ENCODE peak calls at places on chromosomes 3 and 15, in seven cellular contexts. One of them, this sample, is unnamed.
A peak's percentile ranks its signal among the peaks of the same experiment; 100 is the strongest.

GRCh38 chr15:75059607-75060006 is 36.2 kb downstream of the PPCDC start:
- DNase-seq in left ventricle myocardium inferior: no peak
- DNase-seq in heart right ventricle: peak; percentile 1
- DNase-seq in suprapubic skin: no peak
- DNase-seq in prostate gland: no peak
- DNase-seq in GM23248: no peak
- DNase-seq in fibroblast of lung: no peak
- DNase-seq in this sample: no peak

GRCh38 chr3:69665026-69665739 is 74.1 kb upstream of the MITF start:
- DNase-seq in suprapubic skin: no peak
- DNase-seq in prostate gland: no peak
- DNase-seq in fibroblast of lung: no peak
- DNase-seq in heart right ventricle: peak; percentile 61
- DNase-seq in left ventricle myocardium inferior: no peak
- DNase-seq in GM23248: peak; percentile 49
- DNase-seq in this sample: no peak

GRCh38 chr3:122776675-122777074 is 17.0 kb downstream of the HSPBAP1 start:
- DNase-seq in left ventricle myocardium inferior: no peak
- DNase-seq in GM23248: no peak
- DNase-seq in prostate gland: no peak
- DNase-seq in fibroblast of lung: no peak
- DNase-seq in heart right ventricle: no peak
- DNase-seq in suprapubic skin: no peak
- DNase-seq in this sample: no peak

GRCh38 chr3:45479627-45480026 is 91.3 kb downstream of the LARS2 start:
- DNase-seq in left ventricle myocardium inferior: no peak
- DNase-seq in fibroblast of lung: peak; percentile 33
- DNase-seq in prostate gland: no peak
- DNase-seq in heart right ventricle: no peak
- DNase-seq in GM23248: peak; percentile 84
- DNase-seq in suprapubic skin: no peak
- DNase-seq in this sample: no peak

GRCh38 chr15:88487176-88487795 is 19.8 kb downstream of the MRPS11 start:
- DNase-seq in heart right ventricle: no peak
- DNase-seq in fibroblast of lung: no peak
- DNase-seq in left ventricle myocardium inferior: no peak
- DNase-seq in prostate gland: no peak
- DNase-seq in suprapubic skin: no peak
- DNase-seq in GM23248: peak; percentile 45
- DNase-seq in this sample: no peak

GRCh38 chr3:54361884-54362283 is 239.5 kb downstream of the CACNA2D3 start:
- DNase-seq in suprapubic skin: no peak
- DNase-seq in left ventricle myocardium inferior: no peak
- DNase-seq in GM23248: no peak
- DNase-seq in fibroblast of lung: no peak
- DNase-seq in heart right ventricle: no peak
- DNase-seq in prostate gland: no peak
- DNase-seq in this sample: no peak

GRCh38 chr3:46715507-46716175 is 2.0 kb downstream of the PRSS50 start:
- DNase-seq in prostate gland: no peak
- DNase-seq in left ventricle myocardium inferior: no peak
- DNase-seq in heart right ventricle: peak; percentile 1
- DNase-seq in fibroblast of lung: no peak
- DNase-seq in suprapubic skin: no peak
- DNase-seq in GM23248: no peak
- DNase-seq in this sample: no peak

GRCh38 chr3:107578523-107578922 is 55.8 kb downstream of the BBX start:
- DNase-seq in fibroblast of lung: no peak
- DNase-seq in GM23248: peak; percentile 8
- DNase-seq in prostate gland: no peak
- DNase-seq in suprapubic skin: no peak
- DNase-seq in left ventricle myocardium inferior: no peak
- DNase-seq in heart right ventricle: no peak
- DNase-seq in this sample: no peak

GRCh38 chr15:60376677-60377095 is 21.1 kb downstream of the ANXA2 start:
- DNase-seq in left ventricle myocardium inferior: no peak
- DNase-seq in heart right ventricle: no peak
- DNase-seq in suprapubic skin: no peak
- DNase-seq in fibroblast of lung: no peak
- DNase-seq in prostate gland: no peak
- DNase-seq in GM23248: peak; percentile 73
- DNase-seq in this sample: no peak

GRCh38 chr15:88218557-88219214 is 37.9 kb downstream of the NTRK3 start:
- DNase-seq in suprapubic skin: no peak
- DNase-seq in left ventricle myocardium inferior: no peak
- DNase-seq in GM23248: no peak
- DNase-seq in heart right ventricle: no peak
- DNase-seq in prostate gland: no peak
- DNase-seq in fibroblast of lung: no peak
- DNase-seq in this sample: no peak

GRCh38 chr15:72994778-72995177 is 57.5 kb upstream of the NEO1 start:
- DNase-seq in prostate gland: no peak
- DNase-seq in left ventricle myocardium inferior: peak; percentile 24
- DNase-seq in heart right ventricle: no peak
- DNase-seq in fibroblast of lung: no peak
- DNase-seq in GM23248: peak; percentile 38
- DNase-seq in suprapubic skin: no peak
- DNase-seq in this sample: no peak

GRCh38 chr15:61794276-61794675 is 266.0 kb downstream of the VPS13C start:
- DNase-seq in fibroblast of lung: peak; percentile 67
- DNase-seq in suprapubic skin: no peak
- DNase-seq in left ventricle myocardium inferior: no peak
- DNase-seq in heart right ventricle: no peak
- DNase-seq in GM23248: peak; percentile 5
- DNase-seq in prostate gland: no peak
- DNase-seq in this sample: no peak

GRCh38 chr3:168654700-168655099 is 559.0 kb upstream of the GOLIM4 start:
- DNase-seq in GM23248: no peak
- DNase-seq in heart right ventricle: no peak
- DNase-seq in prostate gland: no peak
- DNase-seq in suprapubic skin: no peak
- DNase-seq in fibroblast of lung: no peak
- DNase-seq in left ventricle myocardium inferior: no peak
- DNase-seq in this sample: no peak

GRCh38 chr3:124529826-124530571 is 200.3 kb upstream of the UMPS start:
- DNase-seq in fibroblast of lung: no peak
- DNase-seq in left ventricle myocardium inferior: no peak
- DNase-seq in prostate gland: no peak
- DNase-seq in heart right ventricle: no peak
- DNase-seq in GM23248: peak; percentile 34
- DNase-seq in suprapubic skin: no peak
- DNase-seq in this sample: no peak

GRCh38 chr3:141407043-141407442 is 38.7 kb downstream of the ZBTB38 start:
- DNase-seq in GM23248: peak; percentile 99
- DNase-seq in left ventricle myocardium inferior: no peak
- DNase-seq in heart right ventricle: peak; percentile 69
- DNase-seq in suprapubic skin: peak; percentile 75
- DNase-seq in prostate gland: peak; percentile 59
- DNase-seq in fibroblast of lung: peak; percentile 100
- DNase-seq in this sample: no peak

GRCh38 chr3:139389552-139390368 is at the start of gene COPB2:
- DNase-seq in heart right ventricle: peak; percentile 100
- DNase-seq in prostate gland: peak; percentile 99
- DNase-seq in fibroblast of lung: peak; percentile 100
- DNase-seq in left ventricle myocardium inferior: peak; percentile 100
- DNase-seq in suprapubic skin: peak; percentile 100
- DNase-seq in GM23248: peak; percentile 100
- DNase-seq in this sample: peak; percentile 89

GRCh38 chr3:127809611-127810010 is 12.7 kb downstream of the MGLL start:
- DNase-seq in suprapubic skin: no peak
- DNase-seq in prostate gland: no peak
- DNase-seq in heart right ventricle: no peak
- DNase-seq in GM23248: no peak
- DNase-seq in left ventricle myocardium inferior: no peak
- DNase-seq in fibroblast of lung: no peak
- DNase-seq in this sample: no peak

GRCh38 chr15:31365655-31366127 is 39.1 kb downstream of the KLF13 start:
- DNase-seq in prostate gland: peak; percentile 94
- DNase-seq in heart right ventricle: peak; percentile 91
- DNase-seq in left ventricle myocardium inferior: peak; percentile 97
- DNase-seq in GM23248: peak; percentile 96
- DNase-seq in fibroblast of lung: peak; percentile 93
- DNase-seq in suprapubic skin: peak; percentile 97
- DNase-seq in this sample: peak; percentile 87

GRCh38 chr3:62567097-62568021 is 194.0 kb upstream of the FEZF2 start:
- DNase-seq in left ventricle myocardium inferior: no peak
- DNase-seq in suprapubic skin: no peak
- DNase-seq in GM23248: peak; percentile 90
- DNase-seq in fibroblast of lung: peak; percentile 93
- DNase-seq in prostate gland: no peak
- DNase-seq in heart right ventricle: peak; percentile 8
- DNase-seq in this sample: peak; percentile 50

GRCh38 chr3:152350139-152350538 is 81.4 kb downstream of the MBNL1 start:
- DNase-seq in heart right ventricle: no peak
- DNase-seq in left ventricle myocardium inferior: no peak
- DNase-seq in fibroblast of lung: no peak
- DNase-seq in GM23248: peak; percentile 30
- DNase-seq in suprapubic skin: no peak
- DNase-seq in prostate gland: no peak
- DNase-seq in this sample: no peak
- H3K27ac ChIP-seq in heart right ventricle: peak overlapping the region; percentile 25
- H3K27ac ChIP-seq in left ventricle myocardium inferior: no peak overlapping the region
- H3K27ac ChIP-seq in fibroblast of lung: no peak overlapping the region
- H3K27ac ChIP-seq in GM23248: peak overlapping the region; percentile 41
- H3K27ac ChIP-seq in suprapubic skin: no peak overlapping the region
- H3K27ac ChIP-seq in prostate gland: no peak overlapping the region
- H3K27ac ChIP-seq in this sample: peak overlapping the region; percentile 34

DNA sequence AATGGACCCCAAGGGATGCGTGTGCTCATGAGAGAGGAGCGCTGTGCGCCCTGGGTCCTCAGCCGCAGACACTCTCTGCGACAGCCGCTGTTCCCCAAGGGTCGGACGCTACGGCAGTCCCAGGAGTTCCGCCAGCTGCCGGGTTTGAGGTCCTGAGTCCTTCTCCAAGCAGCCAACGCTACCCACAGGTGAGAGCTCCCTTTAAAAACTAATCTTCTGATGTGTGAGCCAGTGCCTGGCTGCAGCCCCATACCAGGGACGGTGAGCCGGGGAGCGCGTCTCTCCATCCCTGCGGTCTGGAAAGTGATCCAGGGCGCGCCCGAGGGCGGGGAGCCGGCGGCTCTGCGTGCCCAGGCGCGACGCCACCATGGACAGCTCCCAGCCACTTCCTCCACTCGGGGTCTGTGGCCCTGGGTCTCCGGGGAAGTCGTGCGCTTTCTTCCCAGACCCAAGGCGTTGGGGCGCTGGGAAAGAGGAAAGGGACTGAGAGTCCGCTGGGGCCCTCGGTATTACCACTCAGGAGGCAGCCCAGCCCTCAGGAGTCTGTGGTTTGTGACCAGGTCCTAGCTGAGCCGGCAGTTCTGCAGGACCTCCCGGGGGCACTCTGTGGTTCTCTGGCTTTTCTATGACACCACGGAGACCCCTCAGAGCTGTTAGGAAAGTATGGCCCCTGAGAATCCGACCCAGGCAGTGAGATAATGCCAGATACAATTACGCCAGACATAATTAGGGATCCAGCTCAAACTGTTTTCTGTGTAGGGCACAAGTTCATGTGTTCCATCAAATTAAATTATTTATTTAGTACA is 1.4 kb downstream of the CEMIP start:
- DNase-seq in fibroblast of lung: peak; percentile 53
- DNase-seq in heart right ventricle: peak; percentile 56
- DNase-seq in suprapubic skin: peak; percentile 57
- DNase-seq in GM23248: peak; percentile 85
- DNase-seq in left ventricle myocardium inferior: peak; percentile 53
- DNase-seq in prostate gland: peak; percentile 48
- DNase-seq in this sample: no peak
- H3K4me1 ChIP-seq in fibroblast of lung: peaks cover 13% of the 10 kb centered on the region
- H3K4me1 ChIP-seq in heart right ventricle: peaks cover 20% of the 10 kb centered on the region
- H3K4me1 ChIP-seq in suprapubic skin: peaks cover 47% of the 10 kb centered on the region
- H3K4me1 ChIP-seq in GM23248: peaks cover 33% of the 10 kb centered on the region
- H3K4me1 ChIP-seq in left ventricle myocardium inferior: peaks cover 44% of the 10 kb centered on the region
- H3K4me1 ChIP-seq in prostate gland: peaks cover 6% of the 10 kb centered on the region
- H3K4me1 ChIP-seq in this sample: peaks cover 4% of the 10 kb centered on the region

GRCh38 chr15:25068696-25069095 is 113.9 kb downstream of the SNRPN start:
- DNase-seq in suprapubic skin: no peak
- DNase-seq in prostate gland: no peak
- DNase-seq in fibroblast of lung: no peak
- DNase-seq in heart right ventricle: no peak
- DNase-seq in GM23248: no peak
- DNase-seq in left ventricle myocardium inferior: no peak
- DNase-seq in this sample: no peak

GRCh38 chr15:25066708-25067107 is 111.9 kb downstream of the SNRPN start:
- DNase-seq in fibroblast of lung: no peak
- DNase-seq in GM23248: no peak
- DNase-seq in heart right ventricle: no peak
- DNase-seq in prostate gland: no peak
- DNase-seq in left ventricle myocardium inferior: no peak
- DNase-seq in suprapubic skin: no peak
- DNase-seq in this sample: no peak

GRCh38 chr15:25065286-25065685 is 110.5 kb downstream of the SNRPN start:
- DNase-seq in prostate gland: no peak
- DNase-seq in GM23248: no peak
- DNase-seq in heart right ventricle: no peak
- DNase-seq in suprapubic skin: no peak
- DNase-seq in left ventricle myocardium inferior: no peak
- DNase-seq in fibroblast of lung: no peak
- DNase-seq in this sample: no peak

GRCh38 chr15:25067725-25068309 is 113.0 kb downstream of the SNRPN start:
- DNase-seq in heart right ventricle: no peak
- DNase-seq in left ventricle myocardium inferior: no peak
- DNase-seq in suprapubic skin: no peak
- DNase-seq in fibroblast of lung: no peak
- DNase-seq in prostate gland: no peak
- DNase-seq in GM23248: no peak
- DNase-seq in this sample: no peak

DNA sequence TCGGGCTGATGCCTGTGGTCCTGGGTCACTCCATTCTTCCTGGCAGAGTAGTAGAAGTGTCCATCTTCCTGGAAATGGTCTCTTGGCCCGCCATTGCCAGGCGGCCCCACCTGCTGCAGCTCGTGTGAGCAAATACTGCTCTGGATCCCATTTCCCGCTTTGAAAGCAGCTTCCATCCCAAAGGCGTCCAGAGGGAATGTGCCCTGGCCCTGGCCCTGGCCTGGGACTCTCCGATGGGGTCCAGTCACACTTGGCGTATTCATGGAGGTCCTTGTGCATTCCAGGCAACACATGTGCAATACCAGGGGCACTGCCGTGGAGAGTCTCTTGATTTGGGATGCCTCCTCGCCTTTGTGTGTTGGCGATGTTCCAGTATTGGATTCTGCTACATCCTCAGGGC is 111.1 kb downstream of the SNRPN start:
- DNase-seq in left ventricle myocardium inferior: no peak
- DNase-seq in fibroblast of lung: no peak
- DNase-seq in prostate gland: no peak
- DNase-seq in heart right ventricle: no peak
- DNase-seq in GM23248: no peak
- DNase-seq in suprapubic skin: no peak
- DNase-seq in this sample: no peak
- H3K9me3 ChIP-seq in left ventricle myocardium inferior: peaks cover 100% of the 10 kb centered on the region
- H3K9me3 ChIP-seq in fibroblast of lung: peaks cover 56% of the 10 kb centered on the region
- H3K9me3 ChIP-seq in prostate gland: peaks cover 24% of the 10 kb centered on the region
- H3K9me3 ChIP-seq in heart right ventricle: peaks cover 40% of the 10 kb centered on the region
- H3K9me3 ChIP-seq in GM23248: no peaks in the 10 kb centered on the region
- H3K9me3 ChIP-seq in suprapubic skin: peaks cover 95% of the 10 kb centered on the region
- H3K9me3 ChIP-seq in this sample: peaks cover 100% of the 10 kb centered on the region

DNA sequence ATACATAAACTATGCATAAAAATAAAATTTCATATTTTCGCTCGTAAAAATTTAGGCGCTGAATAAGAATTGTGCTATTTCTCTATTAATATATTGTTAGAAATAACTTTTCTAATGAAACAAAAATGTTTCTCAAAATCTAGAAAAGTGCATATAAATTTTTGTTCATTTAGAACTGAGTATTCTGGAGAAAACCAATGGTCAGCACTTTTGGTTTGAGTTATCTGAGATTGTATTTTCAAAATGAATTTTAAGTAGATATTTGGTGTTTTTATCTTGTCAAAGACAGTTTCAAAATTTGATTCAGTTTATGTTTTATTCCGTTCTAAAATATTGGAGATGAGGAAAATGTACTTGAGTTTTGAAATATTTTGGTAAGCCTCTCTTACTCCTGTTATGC is 13.9 kb downstream of the MYNN start:
- DNase-seq in suprapubic skin: no peak
- DNase-seq in GM23248: no peak
- DNase-seq in left ventricle myocardium inferior: no peak
- DNase-seq in fibroblast of lung: no peak
- DNase-seq in heart right ventricle: no peak
- DNase-seq in prostate gland: no peak
- DNase-seq in this sample: no peak
- H3K27ac ChIP-seq in suprapubic skin: no peak overlapping the region
- H3K27ac ChIP-seq in GM23248: no peak overlapping the region
- H3K27ac ChIP-seq in left ventricle myocardium inferior: no peak overlapping the region
- H3K27ac ChIP-seq in fibroblast of lung: no peak overlapping the region
- H3K27ac ChIP-seq in heart right ventricle: no peak overlapping the region
- H3K27ac ChIP-seq in prostate gland: no peak overlapping the region
- H3K27ac ChIP-seq in this sample: no peak overlapping the region